ENCODE peak calls at places on chromosomes 11 and 22, in four cellular contexts. E is HEK293T, U is K562, G is GM12878. C is an unnamed sample.

GRCh38 chr22:26485991-26486390 is 2.3 kb downstream of the SRRD start:
- DNase-seq in E (no peak), U (no peak), G (no peak), C (no peak)

GRCh38 chr11:70604630-70605520 is 206.5 kb downstream of the CTTN start:
- DNase-seq in E (no peak), U (no peak), G (no peak), C (no peak)

GRCh38 chr11:10489444-10489785 is 34.4 kb downstream of the AMPD3 start:
- DNase-seq in E (no peak), U (no peak), G (no peak), C (no peak)

GRCh38 chr11:103959279-103959930 is 77.0 kb upstream of the DDI1 start:
- DNase-seq in E (no peak), U (no peak), G (peak; percentile 83), C (no peak)

GRCh38 chr11:8321876-8322275 is 58.2 kb upstream of the LMO1 start:
- DNase-seq in E (no peak), U (no peak), G (no peak), C (no peak)

GRCh38 chr11:76209956-76210885 is 3.9 kb upstream of the WNT11 start:
- DNase-seq in E (peak; percentile 48), U (no peak), G (no peak), C (no peak)

GRCh38 chr11:27720277-27720830 is 20.1 kb upstream of the BDNF start:
- DNase-seq in E (peak; percentile 48), U (peak; percentile 59), G (no peak), C (no peak)

GRCh38 chr11:122691751-122692150 is 36.2 kb downstream of the UBASH3B start:
- DNase-seq in E (no peak), U (no peak), G (no peak), C (peak; percentile 60)

GRCh38 chr11:432501-433100 is 9.2 kb downstream of the ANO9 start:
- DNase-seq in E (no peak), U (no peak), G (no peak), C (no peak)

GRCh38 chr11:17479284-17480214 is 2.9 kb upstream of the ABCC8 start:
- DNase-seq in E (peak; percentile 70), U (peak; percentile 57), G (no peak), C (no peak)

GRCh38 chr11:34364102-34364501 is 6.3 kb upstream of the ABTB2 start:
- DNase-seq in E (no peak), U (no peak), G (no peak), C (peak; percentile 89)

GRCh38 chr11:102186836-102187235 is 76.6 kb downstream of the YAP1 start:
- DNase-seq in E (no peak), U (no peak), G (no peak), C (peak; percentile 90)

GRCh38 chr11:18540207-18541009 is 13.7 kb upstream of the TSG101 start:
- DNase-seq in E (no peak), U (no peak), G (no peak), C (peak; percentile 42)

GRCh38 chr11:124625504-124626168 is 3.0 kb downstream of the TBRG1 start:
- DNase-seq in E (no peak), U (no peak), G (no peak), C (no peak)

GRCh38 chr11:19849107-19849789 is 136.6 kb downstream of the NAV2 start:
- DNase-seq in E (no peak), U (no peak), G (no peak), C (no peak)

GRCh38 chr22:26673485-26673884 is 16.1 kb downstream of the MIAT start:
- DNase-seq in E (no peak), U (no peak), G (no peak), C (no peak)

GRCh38 chr11:70547386-70547785 is 149.1 kb downstream of the CTTN start:
- DNase-seq in E (no peak), U (no peak), G (no peak), C (no peak)

GRCh38 chr11:122202161-122202950 is 86.3 kb upstream of the BLID start:
- DNase-seq in E (no peak), U (no peak), G (no peak), C (peak; percentile 6)

GRCh38 chr11:23856654-23857053 is 640.2 kb upstream of the LUZP2 start:
- DNase-seq in E (no peak), U (no peak), G (no peak), C (no peak)

GRCh38 chr11:44630511-44631210 is 65.2 kb downstream of the CD82 start:
- DNase-seq in E (no peak), U (no peak), G (no peak), C (no peak)

GRCh38 chr11:125069796-125070195 is 6.7 kb downstream of the SLC37A2 start:
- DNase-seq in E (no peak), U (no peak), G (no peak), C (no peak)

GRCh38 chr11:66986178-66986545 is 11.1 kb downstream of the C11orf86 start:
- DNase-seq in E (no peak), U (no peak), G (no peak), C (no peak)

GRCh38 chr11:117413616-117414015 is 86.0 kb downstream of the CEP164 start:
- DNase-seq in E (no peak), U (no peak), G (no peak), C (no peak)

GRCh38 chr11:8709002-8709672 is 26.5 kb downstream of the RPL27A start:
- DNase-seq in E (no peak), U (no peak), G (no peak), C (no peak)

GRCh38 chr22:23058063-23058462 is 12.3 kb upstream of the GNAZ start:
- DNase-seq in E (no peak), U (no peak), G (no peak), C (no peak)

GRCh38 chr22:28759861-28760560 is 12.5 kb upstream of the CCDC117 start:
- DNase-seq in E (no peak), U (no peak), G (peak; percentile 21), C (peak; percentile 96)

GRCh38 chr11:33248416-33248957 is 8.7 kb upstream of the HIPK3 start:
- DNase-seq in E (no peak), U (no peak), G (no peak), C (peak; percentile 25)

GRCh38 chr22:45722006-45722405 is 50.4 kb downstream of the ATXN10 start:
- DNase-seq in E (no peak), U (no peak), G (peak; percentile 13), C (no peak)

GRCh38 chr11:102111011-102111786 is 952 bp downstream of the YAP1 start:
- DNase-seq in E (peak; percentile 69), U (no peak), G (no peak), C (peak; percentile 94)

GRCh38 chr11:82080160-82080559 is 653.5 kb downstream of the FAM181B start:
- DNase-seq in E (no peak), U (no peak), G (no peak), C (no peak)

GRCh38 chr11:779120-779954 is 2.0 kb upstream of the GATD1 start:
- DNase-seq in E (no peak), U (no peak), G (no peak), C (no peak)

GRCh38 chr22:50340157-50340879 is 2.8 kb upstream of the PPP6R2 start:
- DNase-seq in E (no peak), U (no peak), G (no peak), C (peak; percentile 70)

GRCh38 chr11:68997124-68997994 is 15.7 kb downstream of the MRGPRF start:
- DNase-seq in E (no peak), U (no peak), G (no peak), C (no peak)

GRCh38 chr11:61484541-61484940 is 24.0 kb upstream of the LRRC10B start:
- DNase-seq in E (no peak), U (no peak), G (no peak), C (no peak)

GRCh38 chr11:76543006-76543703 is 98.3 kb downstream of the EMSY start:
- DNase-seq in E (no peak), U (peak; percentile 12), G (no peak), C (no peak)

DNA sequence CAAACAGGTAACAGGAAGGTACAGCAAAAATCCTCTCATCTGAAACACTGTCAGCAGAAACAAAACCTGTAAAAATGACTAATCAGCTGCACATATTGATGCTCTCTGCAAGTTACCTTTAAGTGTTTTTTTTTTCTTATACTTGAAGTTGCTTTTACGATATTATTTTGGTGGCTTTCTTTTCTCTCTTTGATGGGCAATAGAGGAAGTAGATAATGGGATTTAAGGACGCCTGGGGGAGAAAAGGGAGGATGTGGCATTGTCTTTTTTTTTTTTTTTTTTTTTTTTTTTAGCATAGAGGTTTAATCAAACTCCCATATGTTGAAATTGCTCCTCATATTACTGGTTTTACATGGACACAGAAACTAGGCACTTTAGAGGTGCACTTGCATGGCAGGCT is 11.4 kb upstream of the ADSL start:
- DNase-seq in E (no peak), U (no peak), G (no peak), C (no peak)
- TF ChIP-seq TARDBP in E (no peak), U (no peak), G (no peak), C (no peak)

GRCh38 chr11:2579315-2580060 is 120.3 kb downstream of the KCNQ1OT1 start:
- DNase-seq in E (no peak), U (no peak), G (no peak), C (no peak)
- TF ChIP-seq TARDBP in E (no peak), U (no peak), G (no peak), C (no peak)

GRCh38 chr11:96307748-96308133 is 35.3 kb downstream of the MAML2 start:
- DNase-seq in E (peak; percentile 24), U (no peak), G (no peak), C (no peak)

GRCh38 chr11:96309643-96310017 is 33.4 kb downstream of the MAML2 start:
- DNase-seq in E (no peak), U (no peak), G (no peak), C (no peak)

GRCh38 chr11:96306600-96306932 is 36.4 kb downstream of the MAML2 start:
- DNase-seq in E (no peak), U (no peak), G (no peak), C (no peak)

GRCh38 chr11:96309001-96309642 is 33.9 kb downstream of the MAML2 start:
- DNase-seq in E (no peak), U (no peak), G (no peak), C (no peak)

GRCh38 chr11:96306933-96307747 is 35.9 kb downstream of the MAML2 start:
- DNase-seq in E (peak; percentile 87), U (peak; percentile 25), G (no peak), C (peak; percentile 81)
- TF ChIP-seq TARDBP in E (no peak), U (no peak), G (no peak), C (no peak)

GRCh38 chr11:11841121-11841604 is 609 bp upstream of the USP47 start:
- DNase-seq in E (peak; percentile 38), U (peak; percentile 69), G (no peak), C (peak; percentile 19)
- TF ChIP-seq TARDBP in E (no peak), U (no peak), G (no peak), C (no peak)

DNA sequence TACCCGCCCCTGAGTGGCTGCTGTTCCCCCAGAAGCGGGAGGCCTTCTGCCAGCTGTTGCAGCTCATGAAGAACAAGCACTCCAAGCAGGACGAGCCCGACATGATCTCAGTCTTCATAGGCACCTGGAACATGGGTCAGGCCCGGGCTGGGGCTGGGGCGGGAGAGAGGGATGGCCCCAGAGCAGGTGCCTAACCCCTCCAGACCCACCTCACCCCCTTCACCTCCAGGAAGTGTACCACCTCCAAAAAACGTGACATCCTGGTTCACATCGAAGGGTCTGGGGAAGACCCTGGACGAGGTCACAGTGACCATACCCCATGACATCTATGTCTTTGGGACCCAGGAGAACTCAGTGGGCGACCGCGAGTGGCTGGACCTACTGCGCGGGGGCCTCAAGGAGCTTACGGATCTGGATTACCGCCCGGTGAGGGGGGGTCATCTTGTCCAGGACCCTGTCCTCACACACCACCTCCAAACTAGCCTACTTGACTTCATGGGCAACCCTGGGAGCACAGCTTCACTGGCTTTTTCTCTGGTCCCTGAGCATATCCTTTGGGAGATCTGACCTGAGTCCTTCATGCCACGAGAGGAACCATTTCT is 6.3 kb downstream of the INPPL1 start:
- DNase-seq in E (no peak), U (no peak), G (no peak), C (no peak)
- TF ChIP-seq TARDBP in E (no peak), U (no peak), G (no peak), C (no peak)

GRCh38 chr22:44247923-44248892 is 64.5 kb downstream of the SHISAL1 start:
- DNase-seq in E (no peak), U (no peak), G (no peak), C (no peak)
- TF ChIP-seq TARDBP in E (no peak), U (no peak), G (no peak), C (no peak)

C was measured in HepG2.